ENCODE peak calls at places on chromosomes 7 and 10, in four cellular contexts. W is H7, U is body of pancreas, L is heart right ventricle. K is an unnamed sample.

GRCh38 chr10:22681783-22682183 is 32.6 kb downstream of the PIP4K2A start:
- DNase-seq in W (no peak), U (peak), L (no peak), K (peak)

GRCh38 chr10:95588025-95588424 is 26.9 kb upstream of the SORBS1 start:
- DNase-seq in W (no peak), U (no peak), L (no peak), K (no peak)

GRCh38 chr7:101927389-101928306 is 110.2 kb downstream of the CUX1 start:
- DNase-seq in W (peak), U (no peak), L (peak), K (peak)

GRCh38 chr7:45132708-45133320 is 21.3 kb upstream of the TBRG4 start:
- DNase-seq in W (no peak), U (no peak), L (no peak), K (no peak)

GRCh38 chr7:25206765-25207164 is 21.5 kb downstream of the NPVF start:
- DNase-seq in W (no peak), U (no peak), L (no peak), K (no peak)

GRCh38 chr10:97913554-97913953 is 63.9 kb downstream of the GOLGA7B start:
- DNase-seq in W (no peak), U (no peak), L (no peak), K (no peak)

GRCh38 chr7:75925717-75926435 is 10.9 kb downstream of the POR start:
- DNase-seq in W (no peak), U (no peak), L (peak), K (no peak)

GRCh38 chr10:102347236-102347828 is 48.2 kb upstream of the NFKB2 start:
- DNase-seq in W (peak), U (peak), L (peak), K (peak)

GRCh38 chr10:121518321-121518720 is 79.9 kb downstream of the FGFR2 start:
- DNase-seq in W (no peak), U (no peak), L (no peak), K (no peak)

GRCh38 chr10:131586958-131587357 is 275.4 kb upstream of the TCERG1L start:
- DNase-seq in W (no peak), U (no peak), L (no peak), K (no peak)

GRCh38 chr10:131983780-131984179 is 2.1 kb upstream of the BNIP3 start:
- DNase-seq in W (no peak), U (no peak), L (no peak), K (peak)

GRCh38 chr10:95121904-95122303 is 52.6 kb upstream of the CYP2C8 start:
- DNase-seq in W (no peak), U (peak), L (no peak), K (peak)

GRCh38 chr7:50591098-50591479 is 25.9 kb upstream of the DDC start:
- DNase-seq in W (no peak), U (no peak), L (no peak), K (no peak)

GRCh38 chr7:132072873-132073272 is 503.4 kb downstream of the PLXNA4 start:
- DNase-seq in W (no peak), U (no peak), L (no peak), K (no peak)

GRCh38 chr10:69941730-69942129 is 110.9 kb upstream of the MACROH2A2 start:
- DNase-seq in W (no peak), U (no peak), L (no peak), K (no peak)

GRCh38 chr10:683448-684071 is 5.9 kb downstream of the DIP2C start:
- DNase-seq in W (peak), U (no peak), L (no peak), K (peak)

GRCh38 chr10:48246501-48246900 is 28.0 kb downstream of the FRMPD2 start:
- DNase-seq in W (no peak), U (no peak), L (no peak), K (no peak)

GRCh38 chr10:4214912-4215311 is 429.9 kb upstream of the KLF6 start:
- DNase-seq in W (peak), U (no peak), L (no peak), K (no peak)

GRCh38 chr7:133827707-133828580 is 299.2 kb upstream of the LRGUK start:
- DNase-seq in W (no peak), U (no peak), L (no peak), K (peak)

GRCh38 chr7:115056019-115056418 is 134.1 kb downstream of the MDFIC start:
- DNase-seq in W (no peak), U (no peak), L (no peak), K (no peak)

GRCh38 chr7:26891400-26892355 is 27.3 kb upstream of the SKAP2 start:
- DNase-seq in W (no peak), U (no peak), L (no peak), K (peak)

GRCh38 chr10:128688154-128688553 is 561.9 kb upstream of the MKI67 start:
- DNase-seq in W (no peak), U (no peak), L (no peak), K (no peak)

GRCh38 chr10:35037104-35037503 is 53.0 kb downstream of the CUL2 start:
- DNase-seq in W (no peak), U (no peak), L (no peak), K (no peak)

GRCh38 chr7:30260246-30260768 is 24.1 kb upstream of the ZNRF2 start:
- DNase-seq in W (no peak), U (no peak), L (no peak), K (no peak)

GRCh38 chr7:122212754-122213153 is 68.7 kb upstream of the AASS start:
- DNase-seq in W (no peak), U (no peak), L (no peak), K (peak)

GRCh38 chr10:122124342-122124741 is 135.4 kb downstream of the TACC2 start:
- DNase-seq in W (no peak), U (no peak), L (no peak), K (no peak)

GRCh38 chr10:14039968-14040668 is 290.6 kb downstream of the FRMD4A start:
- DNase-seq in W (no peak), U (no peak), L (no peak), K (peak)

GRCh38 chr10:103676851-103677417 is 178.4 kb downstream of the SH3PXD2A start:
- DNase-seq in W (no peak), U (peak), L (no peak), K (peak)

GRCh38 chr10:72097448-72098300 is 9.3 kb upstream of the SPOCK2 start:
- DNase-seq in W (no peak), U (peak), L (peak), K (peak)

GRCh38 chr7:80106498-80107113 is 28.0 kb upstream of the GNAI1 start:
- DNase-seq in W (no peak), U (no peak), L (no peak), K (no peak)

GRCh38 chr10:43078175-43078985 is 1.5 kb downstream of the RET start:
- DNase-seq in W (peak), U (no peak), L (no peak), K (no peak)

GRCh38 chr10:62045765-62046521 is 144.4 kb downstream of the ARID5B start:
- DNase-seq in W (no peak), U (no peak), L (peak), K (peak)

GRCh38 chr7:26686448-26686981 is 177.9 kb downstream of the SKAP2 start:
- DNase-seq in W (peak), U (peak), L (no peak), K (peak)

GRCh38 chr7:116499168-116500070 is at the start of gene CAV2:
- DNase-seq in W (peak), U (peak), L (peak), K (peak)
- H3K4me3 ChIP-seq in W (peak), U (peak), L (peak), K (peak)

DNA sequence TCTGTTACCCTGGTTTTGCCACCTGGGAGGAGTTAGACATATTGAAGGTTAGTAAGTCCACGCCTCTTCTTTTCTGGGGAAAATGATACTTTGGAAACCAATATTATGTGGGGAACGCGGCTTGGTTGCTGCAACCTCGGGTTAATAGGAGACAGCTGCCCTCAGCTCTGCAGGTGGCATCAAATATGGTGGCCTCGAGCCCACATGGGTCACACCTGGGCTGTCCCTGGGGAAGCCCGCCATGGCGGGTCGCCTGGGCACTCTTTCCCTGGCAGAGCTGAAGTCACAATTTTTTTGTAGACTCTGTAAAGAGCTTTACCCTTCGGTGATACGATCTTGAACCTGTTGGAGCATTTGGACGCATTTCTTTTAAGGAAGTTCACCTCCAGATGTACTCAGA is 2.5 kb downstream of the PFKP start:
- DNase-seq in W (no peak), U (no peak), L (no peak), K (no peak)
- H3K4me3 ChIP-seq in W (no peak), U (no peak), L (no peak), K (peak)

GRCh38 chr7:112869111-112869774 is 79.0 kb upstream of the TMEM168 start:
- DNase-seq in W (peak), U (no peak), L (no peak), K (peak)

GRCh38 chr7:112868609-112869008 is 78.4 kb upstream of the TMEM168 start:
- DNase-seq in W (no peak), U (no peak), L (peak), K (no peak)

GRCh38 chr7:112864380-112864779 is 74.2 kb upstream of the TMEM168 start:
- DNase-seq in W (no peak), U (no peak), L (no peak), K (no peak)

DNA sequence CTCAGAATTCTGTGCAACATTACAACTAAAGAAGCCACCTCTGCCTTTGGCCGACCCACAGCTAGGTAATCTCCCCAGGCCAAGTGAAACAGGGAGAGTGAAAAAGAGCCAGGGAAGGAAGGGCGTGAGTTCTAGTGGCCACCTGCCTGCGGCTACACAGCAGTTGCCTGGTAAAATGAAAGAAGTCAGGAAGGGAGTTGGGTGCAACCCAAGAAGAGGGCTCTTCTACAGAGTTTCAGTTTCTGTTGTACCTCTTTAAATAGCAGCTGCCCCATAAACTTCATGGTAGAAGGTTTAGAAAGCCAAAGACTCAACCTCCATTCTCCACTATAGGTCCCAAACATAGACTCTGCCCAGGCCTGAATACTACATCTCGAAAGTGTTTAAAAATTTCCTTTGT is 76.2 kb upstream of the TMEM168 start:
- DNase-seq in W (no peak), U (no peak), L (no peak), K (no peak)
- H3K4me3 ChIP-seq in W (no peak), U (no peak), L (no peak), K (no peak)

GRCh38 chr10:110499796-110500514 is 2.2 kb downstream of the DUSP5 start:
- DNase-seq in W (no peak), U (no peak), L (no peak), K (no peak)
- H3K4me3 ChIP-seq in W (peak), U (no peak), L (peak), K (peak)

GRCh38 chr7:151736403-151736909 is 140.5 kb downstream of the PRKAG2 start:
- DNase-seq in W (peak), U (peak), L (peak), K (peak)
- H3K4me3 ChIP-seq in W (no peak), U (no peak), L (peak), K (peak)

DNA sequence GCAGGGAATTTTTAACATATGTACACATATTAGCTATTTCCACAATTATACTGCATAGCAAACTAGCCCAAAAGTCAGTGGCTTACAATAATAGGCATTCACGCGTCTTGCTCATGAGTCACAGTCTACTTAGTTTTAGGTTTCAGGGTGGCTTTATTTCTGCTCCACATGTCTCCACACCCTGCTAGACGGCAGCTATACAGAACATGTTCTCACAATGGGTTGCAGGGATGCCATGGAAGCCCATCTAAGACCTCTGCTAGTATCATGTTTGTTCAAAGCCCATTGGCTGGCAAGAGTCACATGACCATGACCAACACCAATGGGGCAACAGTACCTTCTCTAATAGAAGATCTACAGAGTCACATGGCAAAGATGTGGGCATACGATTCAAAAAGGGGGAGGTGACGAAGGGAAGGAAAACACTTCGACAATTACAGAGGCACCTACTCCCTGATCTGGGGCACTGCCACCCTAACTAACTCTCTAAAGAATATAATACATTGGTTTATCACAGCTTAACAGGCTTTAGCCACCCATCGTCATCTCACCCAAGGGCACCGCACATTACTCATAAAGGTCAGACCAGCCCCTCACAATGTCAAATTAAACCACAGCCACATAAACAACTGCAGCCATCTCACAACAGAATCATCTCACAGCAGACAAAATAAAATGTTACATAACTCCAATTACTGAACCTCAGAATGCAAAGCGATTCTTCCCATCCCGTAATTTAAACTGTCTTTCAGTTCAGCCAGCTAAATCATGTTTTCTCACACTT is 96.5 kb upstream of the NEBL start:
- DNase-seq in W (no peak), U (no peak), L (no peak), K (peak)
- H3K4me3 ChIP-seq in W (no peak), U (no peak), L (no peak), K (no peak)

GRCh38 chr7:54947266-54947665 is 71.6 kb upstream of the EGFR start:
- DNase-seq in W (no peak), U (no peak), L (no peak), K (no peak)

GRCh38 chr7:54946271-54946670 is 72.5 kb upstream of the EGFR start:
- DNase-seq in W (no peak), U (no peak), L (no peak), K (no peak)

GRCh38 chr7:54940748-54941147 is 78.1 kb upstream of the EGFR start:
- DNase-seq in W (no peak), U (no peak), L (no peak), K (peak)

GRCh38 chr7:54946764-54947163 is 72.1 kb upstream of the EGFR start:
- DNase-seq in W (no peak), U (no peak), L (no peak), K (no peak)

GRCh38 chr7:54944179-54944578 is 74.6 kb upstream of the EGFR start:
- DNase-seq in W (no peak), U (no peak), L (no peak), K (peak)
- H3K4me3 ChIP-seq in W (no peak), U (no peak), L (no peak), K (no peak)

DNA sequence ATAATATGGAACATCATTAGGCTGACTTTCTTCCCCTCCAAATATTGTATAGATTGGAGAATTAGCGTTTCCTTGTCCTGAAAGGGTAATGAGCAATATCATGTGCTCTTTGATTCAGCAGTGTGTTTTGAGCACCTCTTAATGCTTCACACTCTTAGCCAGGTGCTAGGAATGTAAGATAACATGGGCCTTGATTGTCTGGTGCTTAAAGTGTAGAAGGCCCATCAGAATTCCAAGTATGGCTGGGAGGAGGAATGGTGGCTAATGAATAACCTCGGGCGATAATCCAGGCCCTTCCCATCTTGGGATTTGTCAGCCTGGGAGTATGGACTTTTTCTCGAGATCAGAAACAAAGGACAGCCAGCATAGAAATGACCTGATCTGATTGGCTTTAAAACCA is 8.6 kb downstream of the TSPAN13 start:
- DNase-seq in W (no peak), U (peak), L (no peak), K (no peak)
- H3K4me3 ChIP-seq in W (no peak), U (no peak), L (no peak), K (no peak)